ENCODE peak calls at places on chromosomes 1 and 21, in eight cellular contexts. T is CD8-positive, alpha-beta T cell; W is NCI-H345; F is testis; N is stimulated activated CD8-positive, alpha-beta memory T cell treated with anti-CD3 and anti-CD28 coated beads, Interleukin-4, amount 100 ng/mL, for 4 hours; B is LHCN-M2; Z is T-helper 2 cell; L is GDM1. I is an unnamed sample.

GRCh38 chr21:15208787-15209186 is 144.0 kb upstream of the NRIP1 start:
- DNase-seq in T (no peak), W (no peak), F (no peak), N (no peak), B (no peak), Z (no peak), L (no peak), I (no peak)

GRCh38 chr1:219159946-219160645 is 13.6 kb upstream of the LYPLAL1 start:
- DNase-seq in T (no peak), W (no peak), F (no peak), N (no peak), B (peak), Z (no peak), L (no peak), I (no peak)

GRCh38 chr1:109619655-109620395 is at the start of gene AMPD2:
- DNase-seq in T (peak), W (peak), F (peak), N (peak), B (peak), Z (peak), L (peak), I (peak)

GRCh38 chr1:49323925-49324540 is 547.3 kb upstream of the BEND5 start:
- DNase-seq in T (no peak), W (no peak), F (no peak), N (no peak), B (no peak), Z (no peak), L (no peak), I (no peak)

GRCh38 chr1:153794671-153795324 is 19.6 kb downstream of the SLC27A3 start:
- DNase-seq in T (no peak), W (no peak), F (no peak), N (no peak), B (no peak), Z (no peak), L (no peak), I (no peak)

GRCh38 chr1:224744521-224744920 is 128.4 kb downstream of the CNIH3 start:
- DNase-seq in T (no peak), W (no peak), F (no peak), N (no peak), B (peak), Z (no peak), L (no peak), I (no peak)

GRCh38 chr1:76303348-76303712 is 228.8 kb downstream of the ST6GALNAC3 start:
- DNase-seq in T (no peak), W (peak), F (no peak), N (no peak), B (no peak), Z (no peak), L (no peak), I (no peak)

GRCh38 chr1:22370190-22370498 is 81.5 kb upstream of the ZBTB40 start:
- DNase-seq in T (no peak), W (no peak), F (no peak), N (no peak), B (no peak), Z (no peak), L (no peak), I (no peak)

GRCh38 chr1:43306688-43307457 is 6.1 kb downstream of the TIE1 start:
- DNase-seq in T (no peak), W (peak), F (no peak), N (no peak), B (no peak), Z (no peak), L (no peak), I (no peak)

I was measured in CMK.